ENCODE peak calls at places on chromosomes 1 and 21, in seven cellular contexts. E, R, C, S, N, U and X are unnamed samples.

GRCh38 chr21:39712976-39713375 is 32.0 kb upstream of the IGSF5 start:
- DNase-seq in S (peak; percentile 64), U (no peak), E (peak; percentile 58), R (no peak), N (no peak), C (peak; percentile 42), X (no peak)

GRCh38 chr1:171901245-171901644 is 59.9 kb downstream of the DNM3 start:
- DNase-seq in N (no peak), R (no peak), E (no peak), U (no peak), S (peak; percentile 11), C (no peak), X (no peak)

GRCh38 chr1:7221823-7222462 is 436.7 kb downstream of the CAMTA1 start:
- DNase-seq in R (no peak), U (no peak), E (no peak), S (no peak), C (no peak), N (peak; percentile 48), X (peak; percentile 15)

GRCh38 chr1:16980473-16981268 is at the start of gene MFAP2:
- DNase-seq in R (no peak), N (no peak), S (peak; percentile 59), C (peak; percentile 93), E (peak; percentile 59), U (peak; percentile 84), X (peak; percentile 40)

GRCh38 chr21:19541612-19542011 is 1138.0 kb upstream of the TMPRSS15 start:
- DNase-seq in R (no peak), N (no peak), S (no peak), U (no peak), C (no peak), E (no peak), X (no peak)

GRCh38 chr1:13908128-13908527 is 208.1 kb downstream of the PRDM2 start:
- DNase-seq in S (no peak), C (no peak), U (no peak), R (no peak), E (no peak), N (no peak), X (no peak)

GRCh38 chr21:15050588-15051377 is 14.0 kb downstream of the NRIP1 start:
- DNase-seq in N (no peak), C (no peak), S (peak; percentile 50), E (peak; percentile 44), R (no peak), U (peak; percentile 47), X (no peak)

GRCh38 chr1:173202430-173203145 is 4.5 kb downstream of the TNFSF4 start:
- DNase-seq in N (peak; percentile 95), R (peak; percentile 23), U (no peak), S (peak; percentile 60), E (peak; percentile 34), C (peak; percentile 73), X (peak; percentile 83)

GRCh38 chr1:209325492-209325891 is 258.0 kb upstream of the CAMK1G start:
- DNase-seq in C (no peak), S (no peak), N (no peak), R (no peak), E (no peak), U (no peak), X (no peak)

GRCh38 chr21:44950351-44950750 is 10.5 kb downstream of the SLX9 start:
- DNase-seq in E (no peak), C (no peak), U (no peak), N (no peak), S (no peak), R (no peak), X (no peak)

GRCh38 chr21:32520885-32521735 is 64.2 kb downstream of the TCP10L start:
- DNase-seq in N (peak; percentile 97), E (no peak), C (peak; percentile 94), S (no peak), R (no peak), U (no peak), X (peak; percentile 70)

GRCh38 chr1:67708606-67709005 is 23.6 kb downstream of the GADD45A start:
- DNase-seq in R (no peak), N (no peak), C (no peak), E (no peak), U (no peak), S (no peak), X (no peak)

GRCh38 chr1:172726740-172727139 is 67.8 kb downstream of the FASLG start:
- DNase-seq in C (no peak), S (no peak), N (no peak), U (no peak), R (no peak), E (no peak), X (no peak)

DNA sequence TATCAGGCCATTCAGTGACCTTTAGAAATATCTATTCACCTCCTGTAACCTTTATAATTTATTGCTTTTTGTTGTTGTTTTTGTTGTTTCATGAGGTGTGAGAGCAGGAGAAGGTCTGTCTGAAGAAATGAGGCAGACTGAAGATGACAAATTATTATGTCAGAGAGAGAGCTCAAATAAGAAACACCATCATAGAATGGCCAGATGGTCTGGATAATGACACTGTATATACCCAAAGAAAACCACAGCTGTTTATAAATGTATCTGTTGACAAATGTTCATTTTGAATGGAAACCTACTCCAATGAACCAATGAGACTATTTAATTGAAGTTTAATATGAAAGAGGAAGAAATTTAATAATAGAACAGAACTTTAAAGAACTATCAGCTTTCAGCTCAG is 202.4 kb downstream of the KCNK2 start:
- DNase-seq in U (no peak), R (no peak), E (no peak), S (no peak), N (peak; percentile 21), C (no peak), X (peak; percentile 41)
- H4K8ac ChIP-seq in U (no peak overlapping the region), R (no peak overlapping the region), E (no peak overlapping the region), S (no peak overlapping the region), N (no peak overlapping the region), C (no peak overlapping the region), X (no peak overlapping the region)

GRCh38 chr1:180227843-180228647 is 2.0 kb upstream of the LHX4 start:
- DNase-seq in S (no peak), E (no peak), U (no peak), C (no peak), R (no peak), N (no peak), X (no peak)
- H2BK120ac ChIP-seq in S (no peak overlapping the region), E (no peak overlapping the region), U (no peak overlapping the region), C (no peak overlapping the region), R (no peak overlapping the region), N (no peak overlapping the region), X (no peak overlapping the region)

GRCh38 chr1:46171872-46172271 is 3.0 kb upstream of the TSPAN1 start:
- DNase-seq in U (peak; percentile 54), R (no peak), N (no peak), C (peak; percentile 96), S (peak; percentile 64), E (peak; percentile 68), X (no peak)
- H3K4me1 ChIP-seq in U (peaks cover 8% of the 10 kb centered on the region), R (peaks cover 21% of the 10 kb centered on the region), N (peaks cover 5% of the 10 kb centered on the region), C (peaks cover 23% of the 10 kb centered on the region), S (peaks cover 15% of the 10 kb centered on the region), E (peaks cover 12% of the 10 kb centered on the region), X (peaks cover 25% of the 10 kb centered on the region)

DNA sequence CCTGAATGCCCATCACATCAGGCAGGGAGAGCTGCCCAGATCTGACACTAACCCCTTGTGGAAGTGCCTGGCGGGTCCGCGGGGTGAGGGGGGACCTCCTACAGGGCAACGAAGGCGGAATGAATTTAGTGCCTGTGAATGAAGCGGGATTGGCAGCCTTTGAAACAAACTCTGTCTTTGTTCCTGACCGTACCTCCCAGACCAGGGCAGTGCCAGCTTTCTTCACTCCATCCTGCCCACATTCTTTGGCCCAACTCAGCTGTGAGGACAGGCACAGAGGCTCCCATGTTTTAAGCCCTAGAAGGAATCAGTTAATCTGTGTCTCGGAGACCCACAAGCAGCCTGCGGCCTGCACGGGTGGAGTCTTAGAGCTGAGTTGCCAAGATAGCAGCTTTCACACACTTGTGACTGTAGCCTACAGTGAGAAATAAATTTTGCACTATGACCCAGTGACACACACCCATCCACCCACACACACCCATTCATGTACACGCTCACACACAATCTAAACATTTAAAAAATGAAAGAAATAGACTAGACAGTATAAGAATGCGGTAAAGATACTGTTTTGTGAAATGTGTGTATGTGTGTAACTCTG is 60.1 kb upstream of the USP24 start:
- DNase-seq in N (peak; percentile 61), U (no peak), E (no peak), S (no peak), R (no peak), C (peak; percentile 61), X (no peak)
- H4K8ac ChIP-seq in N (peak overlapping the region; percentile 54), U (no peak overlapping the region), E (no peak overlapping the region), S (no peak overlapping the region), R (no peak overlapping the region), C (no peak overlapping the region), X (peak overlapping the region; percentile 33)

GRCh38 chr1:34132161-34132420 is 32.9 kb downstream of the CSMD2 start:
- DNase-seq in S (no peak), C (no peak), U (peak; percentile 14), N (no peak), E (no peak), R (no peak), X (no peak)
- H2BK120ac ChIP-seq in S (no peak overlapping the region), C (no peak overlapping the region), U (no peak overlapping the region), N (no peak overlapping the region), E (no peak overlapping the region), R (no peak overlapping the region), X (no peak overlapping the region)

GRCh38 chr1:151290709-151291303 is 8.7 kb downstream of the ZNF687 start:
- DNase-seq in C (no peak), R (no peak), S (no peak), U (no peak), N (no peak), E (no peak), X (no peak)
- H3K4me1 ChIP-seq in C (no peaks in the 10 kb centered on the region), R (peaks cover 16% of the 10 kb centered on the region), S (no peaks in the 10 kb centered on the region), U (peaks cover 6% of the 10 kb centered on the region), N (no peaks in the 10 kb centered on the region), E (peaks cover 4% of the 10 kb centered on the region), X (peaks cover 4% of the 10 kb centered on the region)

GRCh38 chr21:24486973-24487372 is 1120.3 kb downstream of the MRPL39 start:
- DNase-seq in U (no peak), R (no peak), E (no peak), C (no peak), S (no peak), N (no peak), X (no peak)
- H4K8ac ChIP-seq in U (no peak overlapping the region), R (no peak overlapping the region), E (no peak overlapping the region), C (no peak overlapping the region), S (no peak overlapping the region), N (no peak overlapping the region), X (no peak overlapping the region)

GRCh38 chr1:150567341-150567716 is 12.1 kb downstream of the MCL1 start:
- DNase-seq in E (peak; percentile 31), R (no peak), C (no peak), U (no peak), S (no peak), N (peak; percentile 40), X (peak; percentile 78)
- H2BK120ac ChIP-seq in E (no peak overlapping the region), R (no peak overlapping the region), C (peak overlapping the region; percentile 50), U (peak overlapping the region; percentile 96), S (no peak overlapping the region), N (peak overlapping the region; percentile 83), X (peak overlapping the region; percentile 59)

GRCh38 chr1:53640696-53641065 is 98.3 kb downstream of the GLIS1 start:
- DNase-seq in N (no peak), U (no peak), R (no peak), C (no peak), E (no peak), S (no peak), X (no peak)
- H3K4me1 ChIP-seq in N (no peaks in the 10 kb centered on the region), U (no peaks in the 10 kb centered on the region), R (peaks cover 1% of the 10 kb centered on the region), C (no peaks in the 10 kb centered on the region), E (peaks cover 2% of the 10 kb centered on the region), S (no peaks in the 10 kb centered on the region), X (peaks cover 42% of the 10 kb centered on the region)